ENCODE peak calls at places on chromosomes 6 and 20, in seven cellular contexts. X is omental fat pad, Q is right cardiac atrium, S is esophagus mucosa, Z is T-helper 17 cell, F is IMR-90, C is Right ventricle myocardium superior. M is an unnamed sample.

GRCh38 chr6:111750753-111751684 is 122.2 kb downstream of the FYN start:
- ATAC-seq in X (no peak), Q (no peak), S (peak), Z (peak), F (no peak), C (no peak), M (no peak)

GRCh38 chr6:139977887-139978332 is 603.5 kb upstream of the CITED2 start:
- ATAC-seq in X (peak), Q (peak), S (no peak), Z (no peak), F (no peak), C (peak), M (peak)

GRCh38 chr6:21383499-21384085 is 210.0 kb upstream of the SOX4 start:
- ATAC-seq in X (no peak), Q (no peak), S (peak), Z (no peak), F (no peak), C (no peak), M (peak)

GRCh38 chr6:75302280-75302679 is 17.7 kb upstream of the TMEM30A start:
- ATAC-seq in X (no peak), Q (no peak), S (no peak), Z (no peak), F (no peak), C (no peak), M (no peak)

GRCh38 chr20:8523684-8524083 is 391.6 kb downstream of the PLCB1 start:
- ATAC-seq in X (no peak), Q (no peak), S (no peak), Z (no peak), F (peak), C (no peak), M (no peak)

GRCh38 chr6:149857541-149857940 is 6.6 kb downstream of the LRP11 start:
- ATAC-seq in X (no peak), Q (no peak), S (no peak), Z (no peak), F (no peak), C (no peak), M (no peak)

GRCh38 chr6:22413681-22414305 is 117.0 kb upstream of the PRL start:
- ATAC-seq in X (no peak), Q (no peak), S (no peak), Z (no peak), F (peak), C (no peak), M (peak)

GRCh38 chr20:42749548-42749947 is 440.2 kb downstream of the PTPRT start:
- ATAC-seq in X (no peak), Q (no peak), S (no peak), Z (no peak), F (no peak), C (no peak), M (no peak)